ENCODE peak calls at places on chromosomes 2 and 18, in ten cellular contexts. L is tibial nerve, T is cardiac fibroblast, K is GM23338, U is fibroblast of lung, C is SK-N-SH, A is AG04450, F is AG10803, O is neural progenitor cell, E is transverse colon. N is an unnamed sample.

GRCh38 chr18:11178951-11179549 is 29.7 kb upstream of the PIEZO2 start:
- DNase-seq in L (peak), T (peak), K (no peak), U (peak), C (no peak), A (no peak), F (peak), O (no peak), E (no peak), N (no peak)

GRCh38 chr2:71880846-71881610 is 266.6 kb downstream of the CYP26B1 start:
- DNase-seq in L (peak), T (peak), K (no peak), U (peak), C (no peak), A (no peak), F (peak), O (no peak), E (peak), N (no peak)

GRCh38 chr2:167438206-167438605 is 549.9 kb downstream of the XIRP2 start:
- DNase-seq in L (no peak), T (peak), K (peak), U (peak), C (no peak), A (peak), F (no peak), O (no peak), E (no peak), N (peak)

GRCh38 chr2:239049421-239050251 is 201.8 kb downstream of the TWIST2 start:
- DNase-seq in L (no peak), T (peak), K (no peak), U (peak), C (no peak), A (peak), F (peak), O (no peak), E (no peak), N (no peak)

GRCh38 chr2:205556841-205557539 is 125.3 kb upstream of the NRP2 start:
- DNase-seq in L (no peak), T (no peak), K (peak), U (no peak), C (no peak), A (no peak), F (no peak), O (peak), E (no peak), N (no peak)

GRCh38 chr2:165078913-165079312 is 123.6 kb upstream of the SLC38A11 start:
- DNase-seq in L (no peak), T (no peak), K (no peak), U (no peak), C (no peak), A (no peak), F (no peak), O (no peak), E (no peak), N (no peak)

GRCh38 chr2:117536139-117536538 is 278.4 kb upstream of the DDX18 start:
- DNase-seq in L (no peak), T (no peak), K (peak), U (no peak), C (no peak), A (no peak), F (no peak), O (peak), E (no peak), N (no peak)

GRCh38 chr2:69483696-69484095 is 46.5 kb upstream of the NFU1 start:
- DNase-seq in L (no peak), T (no peak), K (no peak), U (no peak), C (no peak), A (no peak), F (no peak), O (no peak), E (no peak), N (no peak)

GRCh38 chr2:3827673-3828575 is 124.5 kb downstream of the DCDC2C start:
- DNase-seq in L (peak), T (peak), K (peak), U (peak), C (peak), A (peak), F (peak), O (peak), E (no peak), N (no peak)

GRCh38 chr18:9719421-9719981 is 11.4 kb downstream of the RAB31 start:
- DNase-seq in L (no peak), T (peak), K (no peak), U (peak), C (no peak), A (peak), F (peak), O (no peak), E (no peak), N (peak)

GRCh38 chr2:211216221-211216620 is 659.8 kb downstream of the CPS1 start:
- DNase-seq in L (no peak), T (peak), K (peak), U (no peak), C (no peak), A (no peak), F (no peak), O (peak), E (no peak), N (no peak)
- TF ChIP-seq CTCF in L (no peak), T (peak), K (peak), U (no peak), C (peak), A (no peak), F (no peak), O (peak), E (no peak), N (peak)

GRCh38 chr2:23378496-23378895 is 6.5 kb upstream of the KLHL29 start:
- DNase-seq in L (no peak), T (no peak), K (no peak), U (no peak), C (no peak), A (no peak), F (no peak), O (no peak), E (no peak), N (no peak)

GRCh38 chr2:23379220-23379695 is 5.7 kb upstream of the KLHL29 start:
- DNase-seq in L (no peak), T (no peak), K (no peak), U (no peak), C (no peak), A (no peak), F (no peak), O (no peak), E (no peak), N (no peak)

GRCh38 chr2:23381498-23381897 is 3.5 kb upstream of the KLHL29 start:
- DNase-seq in L (no peak), T (no peak), K (no peak), U (no peak), C (no peak), A (no peak), F (no peak), O (no peak), E (no peak), N (no peak)

GRCh38 chr2:23381084-23381483 is 3.9 kb upstream of the KLHL29 start:
- DNase-seq in L (no peak), T (peak), K (no peak), U (peak), C (no peak), A (no peak), F (peak), O (no peak), E (peak), N (peak)

GRCh38 chr2:23380562-23381065 is 4.4 kb upstream of the KLHL29 start:
- DNase-seq in L (no peak), T (peak), K (no peak), U (peak), C (no peak), A (no peak), F (no peak), O (no peak), E (no peak), N (no peak)
- H3K4me3 ChIP-seq in L (no peak), T (no peak), K (no peak), U (no peak), C (no peak), A (no peak), F (no peak), O (no peak), E (no peak), N (peak)

DNA sequence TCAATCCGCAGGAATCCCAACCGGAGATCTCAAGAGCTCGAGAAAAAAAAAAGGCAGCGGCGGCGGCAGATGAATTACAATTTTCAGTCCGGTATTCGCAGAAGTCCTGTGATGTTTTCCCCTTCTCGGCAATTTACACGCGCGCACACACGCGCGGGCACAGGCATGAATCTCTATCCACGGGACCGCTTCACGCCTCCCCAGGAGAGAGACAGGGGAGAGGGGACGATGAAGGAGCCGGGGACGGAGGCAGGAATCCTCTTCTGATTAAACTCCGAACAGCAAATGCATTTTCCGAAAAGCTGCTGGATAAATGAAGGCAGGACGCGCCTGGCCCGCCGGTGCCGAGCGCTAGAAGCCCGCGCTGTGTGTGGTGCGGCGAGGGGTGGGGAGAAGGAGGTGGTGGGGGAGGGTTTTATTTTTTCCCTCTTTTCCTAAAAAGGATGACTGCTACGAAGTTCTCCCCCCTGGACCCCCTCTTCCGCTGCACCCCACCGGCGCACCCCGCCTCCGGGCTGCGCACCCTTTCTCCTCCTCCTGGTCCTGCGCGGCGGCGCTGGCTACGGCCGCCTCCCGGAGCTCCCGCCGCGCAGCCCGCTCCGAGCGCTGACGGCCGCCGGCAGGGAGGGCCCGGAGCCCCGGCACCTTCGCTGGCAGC is at the start of gene BCL2:
- DNase-seq in L (peak), T (peak), K (peak), U (peak), C (no peak), A (no peak), F (peak), O (peak), E (peak), N (no peak)
- TF ChIP-seq CTCF in L (no peak), T (no peak), K (no peak), U (no peak), C (no peak), A (no peak), F (no peak), O (no peak), E (no peak), N (no peak)

GRCh38 chr2:137336067-137336466 is 570.7 kb downstream of the THSD7B start:
- DNase-seq in L (no peak), T (no peak), K (no peak), U (no peak), C (no peak), A (no peak), F (no peak), O (no peak), E (no peak), N (no peak)
- H3K4me3 ChIP-seq in L (no peak), T (no peak), K (no peak), U (no peak), C (no peak), A (no peak), F (no peak), O (no peak), E (no peak), N (no peak)

DNA sequence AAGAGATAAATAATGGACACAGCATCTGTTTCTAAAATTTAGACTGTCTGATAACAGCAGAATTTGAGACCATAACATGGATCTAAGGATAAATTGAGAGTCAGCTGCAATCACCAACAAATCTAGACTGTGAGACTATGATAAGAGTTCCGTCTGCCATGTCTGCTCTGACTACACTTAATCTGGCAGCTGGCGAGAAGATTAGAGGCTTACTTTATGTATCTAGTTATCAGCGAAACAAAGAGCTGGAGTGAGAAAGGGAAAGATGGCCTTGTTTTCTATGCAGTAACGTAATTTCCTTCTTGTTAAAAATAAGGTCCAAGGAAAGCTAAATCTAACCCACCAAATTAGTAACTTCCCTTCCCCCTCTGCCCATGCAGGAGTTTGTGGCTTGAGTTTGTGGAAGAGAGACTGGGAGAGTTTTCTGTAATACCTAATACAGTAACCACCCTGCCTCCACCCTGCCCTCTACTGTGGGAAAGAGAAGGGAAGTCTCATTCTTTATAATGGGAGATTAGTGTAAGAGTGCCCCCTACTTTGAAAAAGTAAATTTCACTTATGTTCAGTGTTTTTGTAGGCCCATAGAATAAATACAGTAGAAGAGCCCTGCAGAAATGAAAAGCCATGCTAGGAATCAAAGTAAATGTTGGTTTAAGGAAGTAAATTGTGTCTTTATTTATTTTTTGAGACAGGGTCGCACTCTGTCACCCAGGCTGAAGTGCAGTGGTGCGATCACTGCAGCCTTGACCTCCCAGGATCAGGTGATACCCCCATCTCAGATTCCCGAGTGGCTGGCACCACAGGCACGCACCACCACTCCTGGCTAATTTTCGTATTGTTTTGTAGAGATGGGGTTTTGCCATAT is 27.5 kb downstream of the EML4 start:
- DNase-seq in L (peak), T (peak), K (peak), U (peak), C (peak), A (no peak), F (peak), O (peak), E (peak), N (no peak)
- TF ChIP-seq CTCF in L (peak), T (peak), K (peak), U (peak), C (peak), A (peak), F (peak), O (peak), E (peak), N (peak)

GRCh38 chr2:85248741-85249524 is 78.9 kb downstream of the TGOLN2 start:
- DNase-seq in L (no peak), T (peak), K (peak), U (peak), C (no peak), A (peak), F (peak), O (peak), E (peak), N (peak)
- H3K4me3 ChIP-seq in L (no peak), T (no peak), K (peak), U (no peak), C (no peak), A (peak), F (no peak), O (no peak), E (no peak), N (no peak)